ENCODE peak calls at places on chromosomes 13 and 19, in eight cellular contexts. W is amniotic epithelial cell; B is psoas muscle; E is M059J; U is activated T-cell treated with anti-CD3 and anti-CD28 coated beads, Interleukin-2, amount 50 U/mL, for 24 hours; C is GOT3; J is endothelial cell; P is activated CD4-positive, alpha-beta memory T cell treated with anti-CD3 and anti-CD28 coated beads, Interleukin-2, amount 10 ng/mL, durations not matched to agents 7 days and 5 days. R is an unnamed sample.

GRCh38 chr13:103815619-103816018 is 749.4 kb upstream of the SLC10A2 start:
- DNase-seq in W (peak), B (no peak), E (peak), U (no peak), C (no peak), J (no peak), P (no peak), R (no peak)

GRCh38 chr19:3665681-3666544 is 34.4 kb downstream of the PIP5K1C start:
- DNase-seq in W (no peak), B (peak), E (no peak), U (peak), C (no peak), J (peak), P (peak), R (peak)

GRCh38 chr13:36706755-36707154 is 32.9 kb downstream of the SERTM1 start:
- DNase-seq in W (no peak), B (no peak), E (no peak), U (no peak), C (no peak), J (no peak), P (no peak), R (no peak)

GRCh38 chr19:36151144-36152051 is 849 bp downstream of the COX7A1 start:
- DNase-seq in W (no peak), B (peak), E (no peak), U (no peak), C (no peak), J (peak), P (no peak), R (peak)

GRCh38 chr13:112248909-112249592 is 127.1 kb upstream of the SPACA7 start:
- DNase-seq in W (no peak), B (no peak), E (no peak), U (no peak), C (no peak), J (no peak), P (no peak), R (peak)

GRCh38 chr19:41860419-41861097 is 503 bp downstream of the RPS19 start:
- DNase-seq in W (no peak), B (peak), E (no peak), U (no peak), C (no peak), J (no peak), P (peak), R (no peak)

GRCh38 chr19:3061214-3062161 is 807 bp downstream of the TLE5 start:
- DNase-seq in W (no peak), B (peak), E (no peak), U (peak), C (no peak), J (no peak), P (peak), R (no peak)

GRCh38 chr13:50494110-50494509 is 349.4 kb downstream of the DLEU7 start:
- DNase-seq in W (no peak), B (no peak), E (no peak), U (no peak), C (no peak), J (no peak), P (no peak), R (no peak)

GRCh38 chr13:42039457-42039945 is 8.9 kb upstream of the DGKH start:
- DNase-seq in W (no peak), B (no peak), E (no peak), U (no peak), C (no peak), J (no peak), P (no peak), R (no peak)

GRCh38 chr19:50669319-50670101 is 20.3 kb downstream of the C19orf81 start:
- DNase-seq in W (peak), B (no peak), E (peak), U (peak), C (no peak), J (no peak), P (peak), R (no peak)

GRCh38 chr13:112580211-112580610 is 7.7 kb downstream of the TUBGCP3 start:
- DNase-seq in W (no peak), B (no peak), E (no peak), U (no peak), C (no peak), J (no peak), P (no peak), R (no peak)

GRCh38 chr19:1068111-1069001 is 1.4 kb downstream of the ARHGAP45 start:
- DNase-seq in W (no peak), B (peak), E (no peak), U (peak), C (no peak), J (no peak), P (peak), R (no peak)

GRCh38 chr13:82878536-82878935 is 1003.7 kb downstream of the SLITRK1 start:
- DNase-seq in W (no peak), B (no peak), E (peak), U (no peak), C (no peak), J (no peak), P (no peak), R (no peak)

GRCh38 chr13:67950594-67950993 is 720.5 kb upstream of the PCDH9 start:
- DNase-seq in W (no peak), B (no peak), E (no peak), U (no peak), C (no peak), J (no peak), P (no peak), R (no peak)

GRCh38 chr19:23283925-23284324 is 33.7 kb upstream of the ZNF724 start:
- DNase-seq in W (peak), B (no peak), E (peak), U (peak), C (no peak), J (peak), P (peak), R (no peak)

GRCh38 chr19:39858541-39858940 is 12.4 kb upstream of the FBL start:
- DNase-seq in W (no peak), B (no peak), E (no peak), U (no peak), C (no peak), J (no peak), P (peak), R (no peak)

GRCh38 chr19:33194884-33195710 is 967 bp downstream of the LRP3 start:
- DNase-seq in W (peak), B (no peak), E (no peak), U (no peak), C (no peak), J (peak), P (no peak), R (no peak)

GRCh38 chr13:82698383-82698782 is 1183.9 kb downstream of the SLITRK1 start:
- DNase-seq in W (no peak), B (no peak), E (no peak), U (no peak), C (no peak), J (no peak), P (no peak), R (no peak)

GRCh38 chr19:34176581-34176980 is 4.3 kb downstream of the LSM14A start:
- DNase-seq in W (no peak), B (no peak), E (no peak), U (no peak), C (no peak), J (no peak), P (no peak), R (no peak)

GRCh38 chr13:113029487-113030258 is 60.7 kb downstream of the MCF2L start:
- DNase-seq in W (no peak), B (no peak), E (no peak), U (peak), C (no peak), J (peak), P (peak), R (no peak)

GRCh38 chr19:5147971-5148793 is 179.3 kb downstream of the KDM4B start:
- DNase-seq in W (no peak), B (peak), E (no peak), U (no peak), C (no peak), J (no peak), P (no peak), R (no peak)

GRCh38 chr13:43220873-43221578 is 197.6 kb downstream of the DNAJC15 start:
- DNase-seq in W (no peak), B (no peak), E (no peak), U (no peak), C (no peak), J (no peak), P (no peak), R (no peak)

GRCh38 chr13:43580280-43580679 is 206.5 kb downstream of the ENOX1 start:
- DNase-seq in W (no peak), B (no peak), E (no peak), U (no peak), C (no peak), J (no peak), P (no peak), R (no peak)

GRCh38 chr13:54511356-54511755 is 1482.7 kb downstream of the OLFM4 start:
- DNase-seq in W (no peak), B (no peak), E (no peak), U (no peak), C (no peak), J (no peak), P (no peak), R (no peak)

GRCh38 chr19:49890349-49891311 is 6.1 kb downstream of the IL4I1 start:
- DNase-seq in W (no peak), B (no peak), E (no peak), U (peak), C (no peak), J (no peak), P (peak), R (no peak)

GRCh38 chr19:14354445-14354844 is 26.8 kb upstream of the ADGRE5 start:
- DNase-seq in W (no peak), B (no peak), E (no peak), U (no peak), C (no peak), J (no peak), P (no peak), R (no peak)

GRCh38 chr13:49620170-49620621 is 8.1 kb upstream of the ARL11 start:
- DNase-seq in W (no peak), B (no peak), E (no peak), U (no peak), C (no peak), J (no peak), P (no peak), R (no peak)

GRCh38 chr13:53782400-53783030 is 753.9 kb downstream of the OLFM4 start:
- DNase-seq in W (peak), B (no peak), E (peak), U (no peak), C (no peak), J (peak), P (no peak), R (no peak)

GRCh38 chr19:46878613-46879375 is 18.0 kb downstream of the ARHGAP35 start:
- DNase-seq in W (peak), B (peak), E (peak), U (no peak), C (peak), J (no peak), P (no peak), R (no peak)

GRCh38 chr19:17681505-17682125 is 6.5 kb downstream of the UNC13A start:
- DNase-seq in W (peak), B (no peak), E (no peak), U (peak), C (no peak), J (peak), P (peak), R (no peak)

GRCh38 chr19:1070931-1071791 is 4.2 kb downstream of the ARHGAP45 start:
- DNase-seq in W (no peak), B (peak), E (no peak), U (no peak), C (no peak), J (no peak), P (no peak), R (no peak)

GRCh38 chr19:35120898-35121297 is 5.3 kb downstream of the FXYD3 start:
- DNase-seq in W (no peak), B (peak), E (no peak), U (no peak), C (peak), J (no peak), P (no peak), R (no peak)

GRCh38 chr19:46935066-46935663 is 74.4 kb downstream of the ARHGAP35 start:
- DNase-seq in W (no peak), B (no peak), E (no peak), U (no peak), C (no peak), J (no peak), P (no peak), R (no peak)

R was measured in right atrium auricular region.